ENCODE peak calls at places on chromosomes 1 and 21, in four cellular contexts. R is H1, F is endothelial cell of umbilical vein, B is Karpas-422. S is an unnamed sample.

GRCh38 chr1:33286451-33287185 is 30.3 kb downstream of the ZNF362 start:
- DNase-seq in R (no peak), F (no peak), B (no peak), S (no peak)

GRCh38 chr21:36696390-36696639 is 2.6 kb upstream of the SIM2 start:
- DNase-seq in R (no peak), F (no peak), B (no peak), S (no peak)

GRCh38 chr1:60865146-60865545 is 217.2 kb upstream of the NFIA start:
- DNase-seq in R (no peak), F (no peak), B (no peak), S (no peak)

GRCh38 chr21:36693144-36694040 is 5.5 kb upstream of the SIM2 start:
- DNase-seq in R (peak; percentile 83), F (no peak), B (no peak), S (no peak)

GRCh38 chr1:151814971-151815545 is 9.8 kb upstream of the LINGO4 start:
- DNase-seq in R (no peak), F (no peak), B (no peak), S (no peak)

GRCh38 chr1:18256318-18257235 is 149.0 kb downstream of the IGSF21 start:
- DNase-seq in R (peak; percentile 94), F (no peak), B (peak; percentile 87), S (no peak)

GRCh38 chr1:5238351-5239123 is 584.1 kb downstream of the AJAP1 start:
- DNase-seq in R (no peak), F (no peak), B (no peak), S (no peak)

GRCh38 chr1:84570436-84571149 is 3.6 kb downstream of the CTBS start:
- DNase-seq in R (no peak), F (no peak), B (no peak), S (peak; percentile 57)

GRCh38 chr1:88763649-88764406 is 79.8 kb downstream of the PKN2 start:
- DNase-seq in R (no peak), F (no peak), B (no peak), S (peak; percentile 66)

GRCh38 chr1:2091611-2092604 is 41.7 kb downstream of the PRKCZ start:
- DNase-seq in R (peak; percentile 92), F (peak; percentile 13), B (peak; percentile 58), S (no peak)

GRCh38 chr1:8875216-8875861 is 3.1 kb downstream of the ENO1 start:
- DNase-seq in R (no peak), F (peak; percentile 44), B (no peak), S (no peak)

GRCh38 chr1:32052887-32053286 is 19.9 kb upstream of the TMEM39B start:
- DNase-seq in R (no peak), F (no peak), B (no peak), S (peak; percentile 82)

GRCh38 chr1:177170756-177171535 is at the start of gene BRINP2:
- DNase-seq in R (peak; percentile 89), F (peak; percentile 47), B (peak; percentile 51), S (peak; percentile 29)

GRCh38 chr1:32031578-32032286 is 18.1 kb downstream of the KHDRBS1 start:
- DNase-seq in R (no peak), F (peak; percentile 49), B (no peak), S (peak; percentile 80)

GRCh38 chr1:92376345-92376744 is 77.5 kb downstream of the RPAP2 start:
- DNase-seq in R (no peak), F (peak; percentile 63), B (no peak), S (no peak)

GRCh38 chr1:198534540-198535413 is 5.7 kb downstream of the ATP6V1G3 start:
- DNase-seq in R (no peak), F (no peak), B (peak; percentile 63), S (no peak)

DNA sequence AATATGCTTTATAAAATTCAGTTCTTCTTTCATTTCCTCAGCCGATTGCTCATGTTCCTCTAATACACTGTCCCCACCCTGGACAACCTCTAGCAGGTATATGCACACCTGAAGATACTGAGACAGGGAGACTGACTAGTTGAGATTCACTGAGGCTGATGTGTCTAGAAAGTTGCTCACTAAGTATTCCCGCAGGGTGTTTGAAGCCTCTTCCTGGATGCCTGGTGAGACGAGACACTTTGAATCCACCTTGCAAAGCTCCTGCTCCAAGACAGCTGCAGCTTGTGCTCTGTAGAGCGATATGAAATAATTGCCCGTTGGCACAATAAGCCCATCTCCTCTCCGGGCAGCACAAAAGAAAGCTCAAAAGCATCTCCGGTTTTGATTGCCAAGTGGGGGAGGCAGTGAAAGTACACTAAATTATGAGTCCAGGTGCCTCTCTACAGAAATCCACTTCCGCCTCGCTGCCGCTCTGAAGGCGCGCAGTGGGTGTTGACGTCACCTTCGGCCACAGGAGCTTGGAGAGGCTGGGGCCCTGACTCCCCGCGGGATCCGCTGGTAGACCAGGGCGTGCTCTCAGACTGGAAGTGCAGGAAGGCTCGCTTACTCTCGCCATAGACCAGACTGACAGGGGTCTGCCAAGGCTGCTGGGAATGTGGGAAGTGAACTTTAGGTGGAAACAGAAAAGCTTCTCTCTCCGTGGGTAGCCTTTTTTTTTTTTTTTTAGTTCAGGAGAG is 46.3 kb downstream of the GPA33 start:
- DNase-seq in R (no peak), F (no peak), B (peak; percentile 93), S (peak; percentile 4)
- H3K9ac ChIP-seq in R (no peak overlapping the region), F (no peak overlapping the region), B (peak overlapping the region; percentile 70), S (no peak overlapping the region)

DNA sequence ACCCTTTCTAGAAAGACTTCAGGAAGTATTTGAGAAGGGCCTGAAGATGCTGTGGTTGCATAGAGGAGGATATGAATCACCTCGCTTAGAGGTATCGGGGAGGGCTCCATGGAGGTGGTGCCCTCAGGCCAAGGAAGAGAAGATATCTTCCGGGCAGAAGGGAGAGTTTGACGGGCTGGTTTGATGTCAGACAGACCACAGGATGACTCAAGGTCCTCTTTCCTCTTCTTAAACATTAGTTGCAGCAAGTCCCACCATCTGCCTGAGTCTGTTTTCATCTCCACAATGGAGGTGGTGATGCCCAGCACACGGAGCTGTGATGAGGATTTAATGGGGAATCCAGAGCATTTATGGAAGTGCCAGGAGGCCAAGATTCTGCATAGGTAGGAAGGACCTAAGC is 25.1 kb upstream of the RUNX3 start:
- DNase-seq in R (no peak), F (no peak), B (no peak), S (peak; percentile 83)
- H3K9ac ChIP-seq in R (no peak overlapping the region), F (no peak overlapping the region), B (no peak overlapping the region), S (no peak overlapping the region)

GRCh38 chr1:21911205-21912001 is 25.7 kb downstream of the HSPG2 start:
- DNase-seq in R (no peak), F (peak; percentile 45), B (no peak), S (no peak)

GRCh38 chr1:21907737-21908136 is 29.4 kb downstream of the HSPG2 start:
- DNase-seq in R (no peak), F (peak; percentile 30), B (no peak), S (no peak)

GRCh38 chr1:21910528-21911204 is 26.4 kb downstream of the HSPG2 start:
- DNase-seq in R (no peak), F (peak; percentile 59), B (no peak), S (no peak)

GRCh38 chr1:21909286-21909759 is 27.8 kb downstream of the HSPG2 start:
- DNase-seq in R (no peak), F (peak; percentile 49), B (no peak), S (peak; percentile 50)

DNA sequence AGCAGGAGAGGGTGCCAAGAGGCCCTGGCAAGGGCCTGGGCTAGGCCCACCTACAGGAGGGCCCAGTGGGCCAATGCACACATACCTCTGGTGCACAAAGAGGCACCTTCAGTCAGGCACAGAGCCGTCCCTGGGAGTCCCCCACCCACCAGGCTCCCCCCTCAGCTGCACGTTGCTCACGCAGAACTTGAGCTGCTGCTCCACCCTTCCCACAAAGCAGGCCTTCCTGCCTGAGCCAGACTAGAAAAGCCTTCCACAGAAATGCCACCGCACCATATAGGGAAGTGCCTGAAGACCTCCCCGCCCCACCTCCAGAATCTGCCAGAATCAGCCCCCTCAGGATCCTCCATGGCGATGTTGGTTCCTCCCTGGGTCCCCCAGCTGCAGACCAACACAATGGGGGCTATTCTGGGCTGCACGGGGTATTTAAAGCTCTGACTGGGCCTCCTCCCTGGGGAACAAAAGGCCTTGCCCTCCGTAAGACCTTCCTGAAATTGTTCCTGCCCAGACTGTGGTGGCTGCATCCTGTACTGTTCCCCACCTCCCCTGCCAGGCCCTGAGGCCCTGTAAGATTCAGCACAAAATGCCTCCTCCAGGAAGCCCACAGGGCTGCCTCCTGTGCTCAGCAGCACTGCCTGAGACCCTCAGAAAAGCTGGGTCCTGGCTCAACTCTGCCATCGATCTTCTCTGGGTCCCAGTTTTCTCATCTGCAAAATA is 27.2 kb downstream of the HSPG2 start:
- DNase-seq in R (no peak), F (peak; percentile 96), B (no peak), S (peak; percentile 60)
- H3K9ac ChIP-seq in R (peak overlapping the region; percentile 33), F (peak overlapping the region; percentile 78), B (no peak overlapping the region), S (peak overlapping the region; percentile 22)

DNA sequence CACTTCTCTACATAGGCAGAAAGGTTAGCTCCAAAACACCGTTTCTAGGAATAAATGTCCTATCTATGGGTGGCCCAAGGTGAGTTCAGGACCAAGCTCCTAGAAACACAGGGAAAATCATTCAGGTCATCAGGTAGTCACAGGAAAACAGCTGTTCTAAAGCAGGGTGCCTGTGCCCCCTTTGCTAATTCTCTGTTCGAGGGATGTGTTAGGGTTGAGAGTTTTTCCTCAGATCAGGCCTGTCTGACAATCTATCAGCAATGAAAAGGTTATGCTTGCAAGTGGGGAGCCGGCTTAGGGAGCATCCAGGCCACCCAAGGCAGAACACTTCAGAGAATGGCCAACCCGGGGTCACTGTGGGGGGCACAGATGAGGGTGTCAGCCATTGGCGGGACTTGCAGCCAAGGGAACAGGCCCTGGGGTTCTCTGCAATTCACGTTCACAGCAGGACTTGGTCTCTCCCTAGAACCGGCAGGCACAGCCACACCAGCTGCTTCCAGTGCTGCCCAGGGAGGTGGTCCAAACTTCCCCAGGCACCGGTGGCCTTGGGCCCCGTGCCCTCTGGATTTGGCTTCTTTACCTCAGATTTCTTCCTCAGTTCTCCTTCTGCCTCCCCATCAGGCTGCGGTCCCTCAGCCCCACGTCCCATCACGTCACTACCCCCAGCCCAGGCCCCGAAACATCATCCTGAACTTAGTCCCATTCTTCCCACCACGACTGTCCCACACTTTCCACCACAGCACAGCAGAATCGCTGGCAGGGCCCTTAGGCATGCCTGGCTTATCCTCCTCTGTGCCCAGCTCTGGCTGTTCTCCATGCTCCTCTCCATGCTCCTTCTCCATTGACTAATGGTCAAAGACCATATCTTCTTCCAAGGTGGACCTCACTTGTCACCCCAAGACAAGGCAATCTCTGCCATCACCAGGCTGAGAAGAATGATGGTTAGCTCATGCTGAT is 11.0 kb downstream of the CD2 start:
- DNase-seq in R (no peak), F (no peak), B (no peak), S (no peak)
- H3K9ac ChIP-seq in R (no peak overlapping the region), F (no peak overlapping the region), B (no peak overlapping the region), S (no peak overlapping the region)

GRCh38 chr1:243267346-243268283 is 11.8 kb downstream of the SDCCAG8 start:
- DNase-seq in R (no peak), F (no peak), B (peak; percentile 56), S (no peak)

GRCh38 chr1:243270097-243270864 is 14.4 kb downstream of the SDCCAG8 start:
- DNase-seq in R (no peak), F (no peak), B (no peak), S (no peak)

GRCh38 chr1:243268284-243268653 is 12.4 kb downstream of the SDCCAG8 start:
- DNase-seq in R (no peak), F (peak; percentile 92), B (no peak), S (peak; percentile 96)

GRCh38 chr1:243269461-243269801 is 13.6 kb downstream of the SDCCAG8 start:
- DNase-seq in R (no peak), F (no peak), B (peak; percentile 76), S (no peak)

GRCh38 chr1:243268751-243269460 is 13.1 kb downstream of the SDCCAG8 start:
- DNase-seq in R (no peak), F (no peak), B (no peak), S (peak; percentile 36)
- H3K9ac ChIP-seq in R (no peak overlapping the region), F (peak overlapping the region; percentile 80), B (peak overlapping the region; percentile 52), S (peak overlapping the region; percentile 70)

GRCh38 chr1:230710543-230710904 is 3.4 kb downstream of the AGT start:
- DNase-seq in R (no peak), F (no peak), B (no peak), S (no peak)
- H3K9ac ChIP-seq in R (no peak overlapping the region), F (no peak overlapping the region), B (no peak overlapping the region), S (no peak overlapping the region)

GRCh38 chr1:175222296-175222938 is 29.8 kb upstream of the KIAA0040 start:
- DNase-seq in R (no peak), F (no peak), B (no peak), S (no peak)
- H3K9ac ChIP-seq in R (no peak overlapping the region), F (no peak overlapping the region), B (no peak overlapping the region), S (no peak overlapping the region)